ENCODE peak calls at places on chromosome 22, in nine cellular contexts. F is Calu3, X is sigmoid colon, S is right atrium auricular region, O is GM23338, E is endothelial cell, Z is HFFc6, R is psoas muscle, G is colonic mucosa. W is an unnamed sample.

GRCh38 chr22:45763236-45763624 is 91.6 kb downstream of the ATXN10 start:
- DNase-seq in F (no peak), X (no peak), S (no peak), O (peak), E (no peak), Z (no peak), R (peak), G (no peak), W (no peak)

GRCh38 chr22:50703726-50704509 is 31.3 kb downstream of the SHANK3 start:
- DNase-seq in F (no peak), X (peak), S (no peak), O (no peak), E (no peak), Z (no peak), R (no peak), G (no peak), W (no peak)

GRCh38 chr22:35835267-35835997 is 117.8 kb downstream of the APOL5 start:
- DNase-seq in F (no peak), X (no peak), S (no peak), O (no peak), E (no peak), Z (peak), R (no peak), G (no peak), W (peak)

GRCh38 chr22:25110596-25110845 is 89.1 kb upstream of the CRYBB3 start:
- DNase-seq in F (no peak), X (no peak), S (no peak), O (no peak), E (no peak), Z (no peak), R (no peak), G (no peak), W (no peak)

GRCh38 chr22:45284705-45285305 is at the start of gene UPK3A:
- DNase-seq in F (peak), X (no peak), S (no peak), O (peak), E (peak), Z (no peak), R (peak), G (peak), W (peak)

GRCh38 chr22:35102663-35103062 is 36.7 kb downstream of the ISX start:
- DNase-seq in F (peak), X (no peak), S (no peak), O (peak), E (no peak), Z (no peak), R (no peak), G (peak), W (peak)

GRCh38 chr22:24474221-24474620 is 20.9 kb upstream of the UPB1 start:
- DNase-seq in F (peak), X (no peak), S (no peak), O (no peak), E (no peak), Z (peak), R (no peak), G (no peak), W (peak)

GRCh38 chr22:29756341-29756740 is 10.5 kb downstream of the ZMAT5 start:
- DNase-seq in F (no peak), X (no peak), S (no peak), O (no peak), E (no peak), Z (no peak), R (no peak), G (no peak), W (peak)

GRCh38 chr22:46578824-46579561 is 41.2 kb upstream of the GRAMD4 start:
- DNase-seq in F (no peak), X (peak), S (peak), O (no peak), E (no peak), Z (no peak), R (peak), G (peak), W (no peak)

GRCh38 chr22:35631597-35631996 is 14.5 kb upstream of the MB start:
- DNase-seq in F (peak), X (peak), S (no peak), O (peak), E (peak), Z (no peak), R (no peak), G (peak), W (peak)

GRCh38 chr22:24559471-24559870 is 3.7 kb downstream of the SNRPD3 start:
- DNase-seq in F (no peak), X (no peak), S (no peak), O (no peak), E (no peak), Z (no peak), R (no peak), G (no peak), W (no peak)

GRCh38 chr22:23804781-23805291 is 18.1 kb downstream of the SMARCB1 start:
- DNase-seq in F (no peak), X (no peak), S (no peak), O (no peak), E (no peak), Z (no peak), R (no peak), G (no peak), W (no peak)

GRCh38 chr22:43828711-43829447 is 16.8 kb upstream of the EFCAB6 start:
- DNase-seq in F (no peak), X (peak), S (peak), O (peak), E (no peak), Z (no peak), R (peak), G (peak), W (no peak)
- TF ChIP-seq CTCF in F (no peak), X (no peak), S (peak), O (peak), E (no peak), Z (peak), R (peak), G (no peak), W (no peak)

GRCh38 chr22:22207845-22208564 is 36.6 kb upstream of the VPREB1 start:
- DNase-seq in F (peak), X (no peak), S (peak), O (peak), E (peak), Z (peak), R (peak), G (peak), W (peak)
- TF ChIP-seq CTCF in F (peak), X (no peak), S (no peak), O (peak), E (peak), Z (peak), R (peak), G (peak), W (peak)

DNA sequence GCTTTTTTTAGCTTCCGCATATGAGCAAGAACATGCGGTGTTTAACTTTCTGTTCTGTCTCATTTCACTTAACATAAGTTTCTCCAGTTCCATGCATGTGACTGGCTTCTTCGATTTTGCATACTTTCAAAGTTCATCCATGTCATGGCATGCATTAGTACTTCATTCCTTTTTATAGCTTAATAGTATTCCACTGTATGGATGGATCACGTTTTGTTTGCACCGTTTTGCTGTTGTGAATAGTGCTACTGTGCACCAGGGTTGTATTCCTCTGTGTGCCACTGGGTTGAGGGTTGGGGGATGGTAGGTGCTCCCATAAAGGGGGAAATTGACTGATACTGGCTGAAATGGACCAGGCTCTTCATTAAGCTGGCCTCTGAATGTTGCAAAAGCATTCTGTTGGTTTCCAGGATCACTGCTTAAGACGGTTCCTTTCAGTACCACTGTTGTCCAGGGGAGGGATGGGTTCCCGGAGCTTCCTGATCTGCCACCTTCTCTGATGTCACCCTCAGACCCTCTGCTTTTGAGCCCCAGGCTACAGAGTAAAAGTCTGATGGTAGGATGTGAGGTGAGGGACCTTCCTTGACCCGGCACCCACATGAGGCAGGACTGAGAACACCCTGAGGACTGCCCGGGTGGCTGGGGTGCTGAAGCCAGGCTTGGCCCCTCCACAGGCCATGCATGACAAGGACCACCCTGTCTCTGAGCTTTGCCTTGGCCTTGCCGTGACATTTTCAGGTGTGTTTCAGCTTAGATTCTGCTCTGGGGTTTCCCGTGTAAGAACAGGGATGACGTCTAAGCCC is 24.4 kb downstream of the DGCR6L start:
- DNase-seq in F (no peak), X (no peak), S (no peak), O (peak), E (no peak), Z (no peak), R (no peak), G (no peak), W (no peak)
- TF ChIP-seq CTCF in F (no peak), X (no peak), S (no peak), O (no peak), E (no peak), Z (peak), R (no peak), G (no peak), W (no peak)

DNA sequence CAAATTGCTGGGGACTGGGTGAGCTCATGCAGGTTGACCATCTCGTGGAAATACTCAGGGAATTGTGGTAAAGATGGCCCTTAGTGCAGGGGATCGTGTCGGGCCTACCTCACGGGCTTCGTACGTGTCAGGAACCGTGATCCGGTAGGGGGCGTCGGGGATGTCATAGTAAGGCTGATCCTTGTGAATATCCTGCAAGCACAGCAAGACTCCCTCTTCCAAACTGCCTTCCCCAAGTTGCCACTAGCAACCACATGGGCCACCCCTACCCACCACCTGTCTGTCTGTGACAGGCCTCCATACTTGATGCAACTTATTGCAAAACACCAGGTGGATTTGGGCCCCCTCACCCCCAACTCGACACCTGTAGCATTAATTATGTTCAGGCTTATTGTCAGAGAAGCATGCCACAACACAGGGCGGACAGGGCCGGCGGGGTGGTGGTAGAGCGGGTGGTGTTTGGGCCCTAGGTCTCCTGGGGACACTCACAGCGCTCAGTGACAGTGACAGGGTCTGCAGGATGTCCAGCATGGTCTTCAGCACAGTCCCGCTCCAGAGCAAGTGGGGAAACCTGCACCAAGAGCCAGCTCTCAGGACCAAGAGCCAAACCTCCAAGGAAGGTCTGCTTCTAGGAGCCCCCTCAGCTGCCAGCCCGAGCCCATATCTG is 22.6 kb upstream of the SERPIND1 start:
- DNase-seq in F (no peak), X (no peak), S (no peak), O (peak), E (peak), Z (no peak), R (no peak), G (no peak), W (no peak)
- TF ChIP-seq CTCF in F (no peak), X (no peak), S (no peak), O (peak), E (no peak), Z (no peak), R (no peak), G (no peak), W (no peak)

GRCh38 chr22:37765953-37766566 is 41.7 kb upstream of the GCAT start:
- DNase-seq in F (no peak), X (no peak), S (no peak), O (no peak), E (no peak), Z (no peak), R (no peak), G (no peak), W (no peak)

GRCh38 chr22:37771081-37771480 is 36.7 kb upstream of the GCAT start:
- DNase-seq in F (no peak), X (no peak), S (no peak), O (no peak), E (no peak), Z (no peak), R (no peak), G (no peak), W (no peak)

GRCh38 chr22:37765498-37765897 is 42.2 kb upstream of the GCAT start:
- DNase-seq in F (no peak), X (no peak), S (no peak), O (no peak), E (no peak), Z (no peak), R (no peak), G (no peak), W (no peak)

GRCh38 chr22:37769056-37769455 is 38.7 kb upstream of the GCAT start:
- DNase-seq in F (no peak), X (no peak), S (no peak), O (no peak), E (no peak), Z (no peak), R (no peak), G (no peak), W (no peak)

GRCh38 chr22:37768273-37768672 is 39.5 kb upstream of the GCAT start:
- DNase-seq in F (no peak), X (no peak), S (no peak), O (peak), E (no peak), Z (no peak), R (no peak), G (no peak), W (no peak)
- TF ChIP-seq CTCF in F (peak), X (no peak), S (no peak), O (peak), E (peak), Z (peak), R (no peak), G (no peak), W (peak)

DNA sequence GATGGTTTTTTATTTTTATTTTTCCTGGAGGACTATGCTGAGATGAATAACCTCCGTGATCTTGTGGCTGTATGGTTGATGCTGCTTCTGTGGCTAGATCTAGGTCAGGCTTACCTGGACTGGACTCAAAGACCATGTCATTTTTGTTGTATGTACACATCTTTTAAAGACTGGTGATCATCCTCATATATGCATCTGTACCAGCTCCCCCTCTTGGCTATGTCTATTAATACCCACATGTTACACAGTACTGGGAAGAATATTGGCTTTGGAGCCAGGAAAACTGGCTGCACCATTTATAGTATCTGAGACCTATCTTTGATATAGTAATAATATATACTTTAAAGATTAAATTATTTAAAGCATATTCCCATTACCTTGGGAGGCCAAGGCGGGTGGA is 18.4 kb upstream of the PITPNB start:
- DNase-seq in F (no peak), X (no peak), S (no peak), O (no peak), E (no peak), Z (peak), R (no peak), G (no peak), W (peak)
- TF ChIP-seq CTCF in F (no peak), X (no peak), S (no peak), O (no peak), E (no peak), Z (peak), R (no peak), G (no peak), W (peak)

DNA sequence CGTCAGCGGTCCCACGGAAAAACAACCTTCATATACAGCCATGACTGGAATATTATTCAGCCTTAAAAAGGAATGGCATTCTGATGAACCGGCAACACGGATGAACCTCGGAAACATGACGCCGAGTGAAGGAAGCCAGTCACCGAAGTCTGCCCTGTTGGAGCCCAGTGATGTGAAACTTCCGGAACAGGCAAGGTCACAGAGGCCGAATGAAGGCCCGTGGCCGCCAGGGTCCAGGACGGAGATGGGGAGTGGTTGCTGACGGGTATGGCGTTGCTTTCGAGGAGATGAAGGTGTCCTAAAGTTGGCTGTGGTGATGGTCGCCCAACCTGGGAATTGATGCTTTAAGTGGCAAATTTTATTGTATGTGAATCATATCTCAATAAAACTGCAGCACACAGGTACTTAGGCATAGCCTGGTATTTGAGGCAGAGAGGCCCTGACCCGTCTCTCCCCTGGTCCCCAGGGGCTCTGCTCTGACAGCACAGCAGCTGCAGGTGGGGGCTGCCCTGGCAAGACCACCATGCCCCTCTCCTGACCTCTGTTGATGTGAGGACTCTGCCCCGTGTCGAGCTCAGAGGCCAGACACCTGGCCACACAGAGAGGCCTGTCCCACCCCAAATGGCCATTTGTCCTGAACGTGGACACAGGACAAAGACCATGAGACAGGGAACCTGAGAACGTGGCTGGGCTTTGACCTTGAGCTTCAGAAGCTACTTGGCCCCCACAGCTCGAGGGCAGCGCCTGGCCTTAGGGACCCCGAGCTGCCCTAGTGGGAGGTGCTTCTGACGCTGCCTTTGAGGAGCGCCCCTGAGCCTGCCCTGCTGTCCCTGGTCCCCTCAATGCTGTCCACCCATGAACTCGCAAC is 1090.8 kb downstream of the BRD1 start:
- DNase-seq in F (no peak), X (no peak), S (no peak), O (no peak), E (no peak), Z (no peak), R (no peak), G (no peak), W (no peak)
- TF ChIP-seq CTCF in F (no peak), X (no peak), S (no peak), O (no peak), E (no peak), Z (no peak), R (no peak), G (no peak), W (no peak)

GRCh38 chr22:48782817-48783511 is 1044.7 kb downstream of the BRD1 start:
- DNase-seq in F (no peak), X (peak), S (peak), O (no peak), E (peak), Z (no peak), R (no peak), G (no peak), W (no peak)
- TF ChIP-seq CTCF in F (no peak), X (no peak), S (no peak), O (no peak), E (peak), Z (peak), R (no peak), G (no peak), W (peak)

DNA sequence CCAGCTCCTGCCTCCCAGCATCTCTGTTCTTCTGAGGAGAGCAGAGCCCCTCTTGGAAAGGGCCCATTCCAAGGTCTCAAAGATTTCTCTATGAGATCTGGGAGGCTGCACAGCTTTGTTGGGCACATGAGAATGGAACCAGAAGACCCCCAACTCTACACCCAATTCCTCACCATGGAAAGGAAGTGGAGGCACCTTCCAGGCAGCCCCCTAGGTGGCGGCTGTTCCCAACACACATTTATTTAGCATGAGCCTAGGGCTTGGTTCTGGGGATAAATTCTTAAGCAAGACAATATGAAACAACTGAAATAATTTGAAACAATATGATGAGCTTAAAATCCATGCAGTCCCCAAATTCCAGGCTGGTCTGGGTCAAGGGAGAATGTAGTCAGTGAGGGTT is 100.4 kb downstream of the TIMP3 start:
- DNase-seq in F (no peak), X (no peak), S (no peak), O (no peak), E (no peak), Z (no peak), R (no peak), G (no peak), W (no peak)
- TF ChIP-seq CTCF in F (no peak), X (no peak), S (no peak), O (peak), E (no peak), Z (no peak), R (no peak), G (no peak), W (no peak)